ENCODE peak calls at places on chromosomes 1 and 21, in four cellular contexts. G is choroid plexus epithelial cell, H is HFF-Myc, I is fibroblast of lung. Q is an unnamed sample.

GRCh38 chr1:8239306-8240023 is 78.4 kb upstream of the SLC45A1 start:
- DNase-seq in G (peak), I (peak), H (no peak), Q (no peak)

GRCh38 chr1:115495603-115496002 is 146.2 kb upstream of the VANGL1 start:
- DNase-seq in I (peak), H (peak), G (peak), Q (no peak)

GRCh38 chr1:216632980-216633379 is 90.2 kb downstream of the ESRRG start:
- DNase-seq in I (no peak), G (no peak), H (no peak), Q (no peak)

GRCh38 chr1:25889470-25889869 is 14.0 kb upstream of the PAQR7 start:
- DNase-seq in H (no peak), I (no peak), G (peak), Q (no peak)

GRCh38 chr1:156746716-156747631 is 4.5 kb downstream of the HDGF start:
- DNase-seq in H (peak), G (peak), I (peak), Q (peak)

GRCh38 chr1:231075497-231075896 is 35.4 kb upstream of the FAM89A start:
- DNase-seq in G (no peak), H (no peak), I (no peak), Q (no peak)

GRCh38 chr1:118147542-118147941 is 37.5 kb downstream of the SPAG17 start:
- DNase-seq in H (peak), G (peak), I (peak), Q (no peak)

GRCh38 chr1:30906631-30907389 is 1.7 kb downstream of the SDC3 start:
- DNase-seq in I (no peak), G (no peak), H (no peak), Q (no peak)

GRCh38 chr1:24895511-24895910 is 34.6 kb downstream of the RUNX3 start:
- DNase-seq in G (no peak), I (no peak), H (no peak), Q (no peak)

GRCh38 chr1:154557939-154558609 is 388 bp downstream of the UBE2Q1 start:
- DNase-seq in H (no peak), G (peak), I (peak), Q (peak)

GRCh38 chr1:55930931-55931271 is 648.5 kb downstream of the PLPP3 start:
- DNase-seq in G (no peak), H (no peak), I (no peak), Q (no peak)

GRCh38 chr1:197683895-197684553 is 91.3 kb downstream of the DENND1B start:
- DNase-seq in G (no peak), H (no peak), I (peak), Q (no peak)

GRCh38 chr1:62877579-62877978 is 93.6 kb downstream of the ATG4C start:
- DNase-seq in G (no peak), I (no peak), H (no peak), Q (no peak)

GRCh38 chr21:36583591-36583990 is 103.7 kb upstream of the CLDN14 start:
- DNase-seq in G (no peak), H (no peak), I (no peak), Q (no peak)

GRCh38 chr1:55257958-55258357 is 42.8 kb upstream of the USP24 start:
- DNase-seq in H (no peak), I (peak), G (peak), Q (peak)

GRCh38 chr1:30856260-30856790 is 52.2 kb downstream of the SDC3 start:
- DNase-seq in H (no peak), G (peak), I (peak), Q (no peak)

GRCh38 chr21:41589131-41589530 is 81.2 kb upstream of the TMPRSS2 start:
- DNase-seq in I (no peak), H (no peak), G (no peak), Q (no peak)

GRCh38 chr1:117569956-117570355 is 35.9 kb upstream of the TENT5C start:
- DNase-seq in G (no peak), I (no peak), H (no peak), Q (no peak)

GRCh38 chr1:192272732-192273131 is 44.1 kb upstream of the RGS21 start:
- DNase-seq in G (no peak), I (no peak), H (no peak), Q (no peak)

GRCh38 chr1:149885364-149886111 is 13.8 kb upstream of the BOLA1 start:
- DNase-seq in I (peak), G (peak), H (peak), Q (peak)
- TF ChIP-seq CTCF in I (no peak), G (peak), H (no peak), Q (no peak)

GRCh38 chr1:245085508-245086095 is 69.2 kb upstream of the KIF26B start:
- DNase-seq in H (peak), I (peak), G (peak), Q (no peak)
- TF ChIP-seq CTCF in H (no peak), I (peak), G (peak), Q (no peak)

GRCh38 chr1:246907472-246907871 is 24.3 kb downstream of the AHCTF1 start:
- DNase-seq in G (peak), H (no peak), I (peak), Q (no peak)
- TF ChIP-seq CTCF in G (peak), H (no peak), I (peak), Q (peak)

GRCh38 chr1:85398391-85399064 is 66.4 kb downstream of the DDAH1 start:
- DNase-seq in I (peak), H (no peak), G (peak), Q (no peak)
- TF ChIP-seq CTCF in I (no peak), H (peak), G (peak), Q (no peak)

GRCh38 chr1:90723561-90724108 is 6.5 kb upstream of the BARHL2 start:
- DNase-seq in H (no peak), G (no peak), I (no peak), Q (no peak)
- TF ChIP-seq CTCF in H (peak), G (no peak), I (no peak), Q (no peak)

DNA sequence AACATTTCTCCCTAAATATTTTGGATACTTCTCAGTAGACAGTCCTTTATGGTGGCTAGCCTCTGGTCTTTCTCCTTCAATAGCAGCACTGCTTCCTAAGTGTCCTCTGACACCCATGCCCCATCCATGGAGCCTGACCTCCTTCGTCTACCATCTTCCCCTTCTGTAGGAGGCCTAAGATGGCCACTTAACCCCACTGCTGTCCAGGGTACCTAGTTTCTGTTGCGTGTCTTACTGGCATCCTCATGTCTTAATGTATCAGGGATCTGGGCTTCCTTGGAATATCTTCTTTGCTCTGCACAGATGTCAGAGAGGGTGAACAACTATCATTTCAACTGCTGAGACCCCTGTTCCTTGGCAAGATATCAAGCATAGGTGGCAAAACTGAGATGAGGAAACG is 5.4 kb upstream of the KIRREL1 start:
- DNase-seq in H (no peak), I (no peak), G (no peak), Q (no peak)
- TF ChIP-seq CTCF in H (no peak), I (no peak), G (no peak), Q (no peak)

GRCh38 chr1:168510595-168510918 is 33.2 kb downstream of the XCL2 start:
- DNase-seq in H (no peak), G (no peak), I (no peak), Q (no peak)
- TF ChIP-seq CTCF in H (no peak), G (no peak), I (no peak), Q (no peak)

GRCh38 chr1:152037920-152038658 is 1.3 kb upstream of the S100A11 start:
- DNase-seq in I (no peak), G (no peak), H (no peak), Q (no peak)

GRCh38 chr1:152034324-152034653 is 2.5 kb downstream of the S100A11 start:
- DNase-seq in G (no peak), I (no peak), H (no peak), Q (no peak)

GRCh38 chr1:152036316-152037216 is at the start of gene S100A11:
- DNase-seq in I (peak), H (no peak), G (peak), Q (peak)

GRCh38 chr1:152034654-152035405 is 2.0 kb downstream of the S100A11 start:
- DNase-seq in I (peak), H (peak), G (peak), Q (peak)

DNA sequence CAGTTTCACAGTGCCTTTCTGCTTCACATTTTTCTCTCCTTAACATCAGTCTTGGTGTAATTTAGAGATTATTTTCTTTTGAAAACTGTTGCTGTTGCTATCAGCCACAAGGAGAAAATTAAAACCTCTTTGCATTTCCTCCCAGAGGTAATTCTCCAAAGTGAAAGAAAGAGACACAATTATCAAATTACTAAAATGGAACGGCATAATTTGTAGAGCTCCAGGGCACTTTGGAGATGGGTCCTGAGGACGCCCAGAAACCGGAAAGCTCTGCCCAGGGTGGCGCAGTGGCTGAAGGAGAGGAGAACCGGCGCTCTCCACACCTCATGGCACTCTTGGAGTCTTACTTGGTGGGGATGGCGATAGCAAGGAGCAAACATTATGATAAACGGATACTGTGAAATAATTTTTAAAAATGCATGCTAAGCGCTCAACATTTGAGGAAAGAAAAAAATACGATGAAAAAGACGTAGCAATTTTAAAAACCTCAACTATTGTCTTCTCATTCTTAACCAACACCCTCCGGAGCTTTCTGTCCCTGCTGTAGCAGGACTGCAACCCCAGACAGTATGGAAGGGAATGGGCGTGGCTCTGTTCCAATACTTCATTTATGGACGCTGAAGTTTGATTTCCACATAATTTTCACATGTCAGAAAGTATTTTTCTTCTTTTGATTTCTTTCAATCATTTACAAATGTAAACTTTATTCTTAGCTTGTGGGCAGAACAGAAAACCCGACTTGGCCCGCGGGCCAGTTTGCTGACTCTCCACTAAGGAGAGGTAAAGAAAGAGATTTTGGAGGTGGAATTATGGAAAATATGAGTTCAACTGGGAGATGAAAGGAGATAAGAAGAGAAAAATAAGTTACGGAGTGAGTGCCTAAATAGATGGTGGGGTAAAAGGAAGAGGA is 1.1 kb downstream of the S100A11 start:
- DNase-seq in G (peak), I (peak), H (no peak), Q (no peak)
- TF ChIP-seq CTCF in G (no peak), I (no peak), H (no peak), Q (no peak)

GRCh38 chr1:39944410-39944809 is 10.5 kb upstream of the MFSD2A start:
- DNase-seq in G (no peak), H (no peak), I (no peak), Q (no peak)
- TF ChIP-seq CTCF in G (no peak), H (no peak), I (no peak), Q (no peak)

GRCh38 chr1:179810367-179810715 is 67.2 kb downstream of the FAM163A start:
- DNase-seq in I (no peak), H (no peak), G (no peak), Q (no peak)

GRCh38 chr1:179807691-179808485 is 64.8 kb downstream of the FAM163A start:
- DNase-seq in H (no peak), G (peak), I (peak), Q (no peak)

GRCh38 chr1:179808503-179808902 is 65.4 kb downstream of the FAM163A start:
- DNase-seq in H (no peak), I (no peak), G (no peak), Q (no peak)

GRCh38 chr1:179807291-179807690 is 64.2 kb downstream of the FAM163A start:
- DNase-seq in G (no peak), H (no peak), I (no peak), Q (no peak)

GRCh38 chr1:179809506-179810366 is 66.6 kb downstream of the FAM163A start:
- DNase-seq in G (peak), I (peak), H (peak), Q (peak)
- TF ChIP-seq CTCF in G (peak), I (peak), H (peak), Q (peak)

Q was measured in natural killer cell.